ENCODE peak calls at places on chromosomes 7 and 10, in four cellular contexts. One of them, this sample, is unnamed. For H3K9me3, the result is how much of the 10 kb centered on the place peaks cover.

GRCh38 chr7:129462445-129462844 is 28.2 kb downstream of the STRIP2 start:
- DNase-seq in HepG2: no peak
- DNase-seq in K562: no peak
- DNase-seq in HCT116: no peak
- DNase-seq in this sample: no peak

GRCh38 chr7:122212754-122213153 is 68.7 kb upstream of the AASS start:
- DNase-seq in HCT116: no peak
- DNase-seq in HepG2: no peak
- DNase-seq in K562: no peak
- DNase-seq in this sample: no peak

GRCh38 chr10:16519908-16520861 is 1.5 kb downstream of the C1QL3 start:
- DNase-seq in K562: no peak
- DNase-seq in HepG2: no peak
- DNase-seq in HCT116: no peak
- DNase-seq in this sample: no peak

GRCh38 chr10:80429521-80429966 is 21.2 kb downstream of the PRXL2A start:
- DNase-seq in HCT116: peak
- DNase-seq in HepG2: no peak
- DNase-seq in K562: no peak
- DNase-seq in this sample: no peak

GRCh38 chr7:70446448-70447143 is 685.3 kb upstream of the GALNT17 start:
- DNase-seq in K562: no peak
- DNase-seq in HCT116: no peak
- DNase-seq in HepG2: no peak
- DNase-seq in this sample: no peak

GRCh38 chr7:140674899-140675701 is 2.4 kb downstream of the ADCK2 start:
- DNase-seq in K562: peak
- DNase-seq in HCT116: peak
- DNase-seq in HepG2: peak
- DNase-seq in this sample: no peak

GRCh38 chr10:43140414-43140813 is 2.2 kb downstream of the CSGALNACT2 start:
- DNase-seq in HCT116: no peak
- DNase-seq in K562: no peak
- DNase-seq in HepG2: peak
- DNase-seq in this sample: peak

GRCh38 chr7:136687693-136688322 is 180.6 kb upstream of the CHRM2 start:
- DNase-seq in K562: peak
- DNase-seq in HepG2: peak
- DNase-seq in HCT116: no peak
- DNase-seq in this sample: peak

GRCh38 chr7:18573410-18574234 is 78.1 kb downstream of the HDAC9 start:
- DNase-seq in K562: no peak
- DNase-seq in HCT116: no peak
- DNase-seq in HepG2: no peak
- DNase-seq in this sample: no peak

GRCh38 chr10:65570143-65571010 is 1355.5 kb upstream of the LRRTM3 start:
- DNase-seq in HCT116: peak
- DNase-seq in HepG2: peak
- DNase-seq in K562: peak
- DNase-seq in this sample: no peak

GRCh38 chr10:119191881-119192280 is 13.3 kb upstream of the PRDX3 start:
- DNase-seq in HepG2: no peak
- DNase-seq in HCT116: peak
- DNase-seq in K562: no peak
- DNase-seq in this sample: no peak

DNA sequence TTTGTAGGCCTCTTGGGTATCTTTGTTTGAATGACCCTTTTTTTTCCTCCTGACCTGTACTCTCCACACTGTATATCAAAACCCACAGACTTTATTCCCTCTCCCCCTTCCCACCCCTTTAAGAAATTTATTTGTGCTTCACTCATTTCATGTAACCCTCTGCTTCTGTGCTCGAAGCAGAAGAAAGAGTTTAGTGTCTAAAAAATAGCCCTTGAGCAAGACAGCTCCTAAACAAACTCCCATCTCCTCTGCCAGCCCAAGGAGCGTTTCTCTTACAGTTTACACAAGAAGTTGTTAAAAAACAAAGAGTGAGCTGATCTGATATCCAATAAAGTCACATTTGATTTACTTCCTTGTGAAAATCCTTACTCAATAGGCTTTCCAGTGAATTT is 141.3 kb downstream of the BAMBI start:
- DNase-seq in HCT116: no peak
- DNase-seq in HepG2: no peak
- DNase-seq in K562: no peak
- DNase-seq in this sample: no peak
- H3K27ac ChIP-seq in HCT116: no peak
- H3K27ac ChIP-seq in HepG2: no peak
- H3K27ac ChIP-seq in K562: peak
- H3K27ac ChIP-seq in this sample: no peak

DNA sequence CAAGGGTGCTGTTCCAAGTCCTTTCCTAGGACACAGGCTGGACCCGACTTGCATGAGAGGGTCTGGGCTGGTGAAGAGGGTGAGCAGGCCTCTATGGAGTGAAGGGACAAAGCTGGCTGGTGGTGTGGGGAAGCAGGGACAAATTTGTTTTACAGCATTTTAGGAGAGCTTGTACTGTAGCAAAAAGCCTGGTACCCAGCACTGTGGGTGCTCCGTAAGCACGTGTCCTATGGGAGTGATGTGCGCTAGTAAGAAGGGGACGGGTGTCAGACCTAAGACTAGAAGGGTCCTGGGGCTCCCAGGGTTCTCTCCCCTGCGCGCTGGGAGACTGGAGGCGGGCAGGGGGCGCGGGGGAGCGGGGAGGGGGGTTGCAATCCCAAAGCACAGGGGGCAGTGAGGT is 391 bp downstream of the NOBOX start:
- DNase-seq in HCT116: no peak
- DNase-seq in K562: no peak
- DNase-seq in HepG2: no peak
- DNase-seq in this sample: no peak
- TF ChIP-seq TCF7L2 in HCT116: no peak
- TF ChIP-seq TCF7L2 in K562: no peak
- TF ChIP-seq TCF7L2 in HepG2: no peak
- TF ChIP-seq TCF7L2 in this sample: no peak

GRCh38 chr7:73387221-73387828 is 46.3 kb upstream of the FZD9 start:
- DNase-seq in HepG2: no peak
- DNase-seq in HCT116: no peak
- DNase-seq in K562: no peak
- DNase-seq in this sample: no peak

GRCh38 chr7:73391396-73391795 is 42.2 kb upstream of the FZD9 start:
- DNase-seq in HepG2: no peak
- DNase-seq in K562: no peak
- DNase-seq in HCT116: no peak
- DNase-seq in this sample: no peak

GRCh38 chr7:73382938-73383503 is 50.6 kb upstream of the FZD9 start:
- DNase-seq in HCT116: no peak
- DNase-seq in K562: no peak
- DNase-seq in HepG2: no peak
- DNase-seq in this sample: no peak

DNA sequence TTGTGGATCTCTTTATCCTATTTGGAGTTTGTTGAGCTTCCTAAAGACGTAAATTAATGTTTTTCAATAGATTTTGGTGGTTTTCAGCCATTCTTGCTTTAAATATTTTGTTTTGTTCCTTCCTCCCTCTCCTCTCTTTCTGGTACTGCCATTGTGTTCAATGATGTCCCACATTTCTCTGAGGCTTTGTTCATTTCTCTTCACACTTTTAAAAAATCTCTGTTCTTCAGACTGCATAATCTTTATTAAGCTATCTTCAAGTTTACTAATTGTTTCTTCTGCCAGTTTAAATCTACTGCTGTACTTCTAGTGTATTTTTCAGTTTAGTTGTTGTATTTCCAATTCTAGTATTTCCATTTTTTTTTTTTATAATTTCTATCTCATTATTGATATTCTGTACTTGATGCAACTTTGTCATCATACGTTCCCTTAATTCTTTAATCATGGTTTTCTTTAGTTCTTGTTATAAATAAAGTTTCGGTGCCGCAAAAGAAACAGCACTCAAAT is 45.6 kb upstream of the FZD9 start:
- DNase-seq in HCT116: no peak
- DNase-seq in K562: no peak
- DNase-seq in HepG2: no peak
- DNase-seq in this sample: no peak
- H3K9me3 ChIP-seq in HCT116: under half
- H3K9me3 ChIP-seq in K562: under half
- H3K9me3 ChIP-seq in HepG2: under half
- H3K9me3 ChIP-seq in this sample: under half

DNA sequence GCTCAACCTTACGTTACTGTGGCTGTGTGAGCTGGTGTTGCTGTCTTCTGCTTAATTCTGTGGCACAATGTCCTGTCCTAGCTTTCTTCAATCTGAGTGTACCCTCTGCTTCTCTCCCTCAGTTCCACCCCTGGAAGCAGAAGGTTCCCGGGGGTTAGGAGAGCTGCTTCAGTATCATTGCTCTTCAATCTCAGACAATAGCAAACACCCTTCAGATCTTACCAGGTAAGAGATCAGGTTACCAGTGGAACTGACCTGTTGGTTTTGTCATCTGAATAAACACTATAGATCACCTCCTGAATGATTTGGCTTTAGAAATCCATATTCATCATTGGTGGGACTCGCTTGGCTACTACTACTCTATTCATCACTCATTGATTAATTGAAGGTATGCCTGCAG is 48.4 kb downstream of the DNAJB9 start:
- DNase-seq in HepG2: no peak
- DNase-seq in K562: no peak
- DNase-seq in HCT116: no peak
- DNase-seq in this sample: no peak
- H3K27ac ChIP-seq in HepG2: no peak
- H3K27ac ChIP-seq in K562: no peak
- H3K27ac ChIP-seq in HCT116: no peak
- H3K27ac ChIP-seq in this sample: no peak

GRCh38 chr10:76581685-76582084 is 1055.9 kb downstream of the KCNMA1 start:
- DNase-seq in HCT116: no peak
- DNase-seq in HepG2: no peak
- DNase-seq in K562: no peak
- DNase-seq in this sample: no peak

GRCh38 chr10:76582536-76582935 is 1055.1 kb downstream of the KCNMA1 start:
- DNase-seq in K562: no peak
- DNase-seq in HepG2: no peak
- DNase-seq in HCT116: no peak
- DNase-seq in this sample: no peak

DNA sequence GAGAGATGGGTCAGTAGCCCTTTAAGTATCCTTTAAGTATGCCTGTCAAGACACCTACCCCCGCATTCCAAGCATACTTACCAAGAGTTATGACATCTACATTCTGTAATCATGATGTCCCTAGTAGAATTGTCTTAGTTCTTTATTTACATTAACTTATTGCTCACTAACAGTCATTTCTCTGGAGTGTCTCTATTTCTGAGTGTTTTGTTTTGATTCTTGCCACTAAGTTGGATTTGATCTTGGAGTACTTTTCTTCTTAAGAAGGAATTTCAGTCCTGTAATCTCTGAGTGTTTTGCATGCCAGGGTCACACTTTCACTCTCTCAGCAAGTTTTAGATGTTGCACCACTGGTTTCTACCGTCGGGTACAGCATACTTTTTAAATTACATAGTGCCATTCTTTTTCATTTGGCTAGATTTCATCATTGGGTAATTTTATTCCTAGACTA is 1053.9 kb downstream of the KCNMA1 start:
- DNase-seq in K562: no peak
- DNase-seq in HCT116: no peak
- DNase-seq in HepG2: no peak
- DNase-seq in this sample: peak
- TF ChIP-seq TCF7L2 in K562: no peak
- TF ChIP-seq TCF7L2 in HCT116: no peak
- TF ChIP-seq TCF7L2 in HepG2: no peak
- TF ChIP-seq TCF7L2 in this sample: no peak

This sample was measured in Panc1.